ENCODE peak calls at places on chromosomes 3 and 15, in nine cellular contexts. C, L, H, U, V, N, D, P and X are unnamed samples.

GRCh38 chr15:58331562-58331902 is 100.3 kb upstream of the LIPC start:
- DNase-seq in D (no peak), P (no peak), L (peak), C (no peak), N (no peak), U (no peak), V (peak), H (no peak), X (no peak)

GRCh38 chr3:14319654-14320182 is 82.7 kb upstream of the SLC6A6 start:
- DNase-seq in N (no peak), L (peak), C (peak), D (no peak), H (no peak), U (no peak), V (peak), P (no peak), X (no peak)

GRCh38 chr15:101277943-101278564 is 769 bp upstream of the SELENOS start:
- DNase-seq in D (no peak), U (no peak), C (no peak), H (no peak), L (peak), P (no peak), N (no peak), V (no peak), X (no peak)

GRCh38 chr3:14369675-14370669 is 32.4 kb upstream of the SLC6A6 start:
- DNase-seq in L (peak), N (no peak), C (no peak), U (no peak), H (no peak), P (peak), D (no peak), V (no peak), X (peak)

GRCh38 chr3:16174389-16174788 is at the start of gene GALNT15:
- DNase-seq in P (peak), C (peak), V (peak), H (peak), N (peak), U (peak), D (peak), L (peak), X (peak)

GRCh38 chr3:52090131-52090548 is 33.8 kb upstream of the DUSP7 start:
- DNase-seq in V (peak), C (peak), U (peak), D (no peak), P (no peak), L (peak), H (peak), N (no peak), X (peak)

GRCh38 chr3:120418866-120419490 is 31.8 kb downstream of the FSTL1 start:
- DNase-seq in C (no peak), N (no peak), D (no peak), V (peak), P (peak), U (no peak), H (no peak), L (peak), X (peak)

GRCh38 chr15:70507772-70508351 is 255.5 kb downstream of the UACA start:
- DNase-seq in H (no peak), V (peak), U (no peak), C (peak), L (peak), D (no peak), P (no peak), N (no peak), X (no peak)

GRCh38 chr3:188323067-188323842 is 169.3 kb downstream of the LPP start:
- DNase-seq in C (no peak), H (no peak), D (no peak), U (no peak), N (no peak), P (no peak), V (no peak), L (no peak), X (no peak)

GRCh38 chr3:15325228-15325627 is 7.2 kb downstream of the SH3BP5 start:
- DNase-seq in D (no peak), U (no peak), C (peak), N (no peak), P (peak), V (peak), L (peak), H (no peak), X (peak)

GRCh38 chr3:46380471-46381215 is 9.9 kb downstream of the CCR5 start:
- DNase-seq in P (no peak), N (no peak), U (no peak), D (no peak), H (no peak), V (no peak), C (no peak), L (no peak), X (no peak)

GRCh38 chr15:100111103-100112060 is 230.4 kb downstream of the ADAMTS17 start:
- DNase-seq in L (peak), D (no peak), V (peak), P (no peak), H (no peak), C (peak), N (peak), U (peak), X (peak)

GRCh38 chr15:52308446-52309153 is 13.0 kb upstream of the MYO5C start:
- DNase-seq in V (no peak), L (no peak), N (no peak), U (no peak), C (no peak), P (no peak), H (no peak), D (no peak), X (no peak)

GRCh38 chr3:136042608-136043221 is 77.2 kb downstream of the PPP2R3A start:
- DNase-seq in N (no peak), L (peak), V (peak), H (no peak), U (no peak), C (no peak), P (no peak), D (no peak), X (no peak)

GRCh38 chr15:46266691-46267090 is 631.9 kb downstream of the SQOR start:
- DNase-seq in N (no peak), L (no peak), U (no peak), H (no peak), V (no peak), P (no peak), C (no peak), D (no peak), X (no peak)

GRCh38 chr3:177037241-177037640 is 160.0 kb downstream of the TBL1XR1 start:
- DNase-seq in D (no peak), V (peak), L (no peak), H (no peak), P (no peak), C (peak), U (no peak), N (no peak), X (no peak)

GRCh38 chr3:28130836-28131235 is 110.6 kb upstream of the CMC1 start:
- DNase-seq in D (no peak), U (no peak), H (no peak), P (no peak), N (no peak), V (no peak), L (no peak), C (no peak), X (no peak)

GRCh38 chr3:61032991-61033390 is 218.3 kb downstream of the FHIT start:
- DNase-seq in H (no peak), U (no peak), D (no peak), N (no peak), C (no peak), L (no peak), P (no peak), V (no peak), X (no peak)

GRCh38 chr15:51200791-51201190 is 106.1 kb upstream of the TNFAIP8L3 start:
- DNase-seq in N (no peak), P (no peak), D (no peak), V (peak), H (no peak), L (no peak), U (no peak), C (no peak), X (no peak)

GRCh38 chr15:83565553-83566159 is 88.3 kb upstream of the ADAMTSL3 start:
- DNase-seq in D (no peak), V (peak), H (no peak), U (no peak), C (no peak), N (no peak), P (no peak), L (peak), X (no peak)

GRCh38 chr3:33437556-33438283 is 2.5 kb downstream of the UBP1 start:
- DNase-seq in V (peak), H (no peak), P (peak), U (no peak), D (no peak), N (no peak), L (peak), C (peak), X (peak)

GRCh38 chr3:164818318-164818717 is 260.0 kb downstream of the SI start:
- DNase-seq in D (no peak), V (no peak), U (no peak), P (no peak), N (no peak), H (peak), C (no peak), L (no peak), X (no peak)

GRCh38 chr3:128123231-128123537 is 428 bp downstream of the RUVBL1 start:
- DNase-seq in D (no peak), H (peak), C (no peak), N (peak), U (no peak), L (no peak), P (no peak), V (no peak), X (no peak)

GRCh38 chr3:12394516-12395271 is 89.6 kb upstream of the TSEN2 start:
- DNase-seq in H (no peak), L (no peak), N (no peak), U (no peak), C (no peak), D (no peak), V (peak), P (no peak), X (no peak)

GRCh38 chr3:88986834-88987233 is 120.6 kb upstream of the EPHA3 start:
- DNase-seq in U (no peak), L (no peak), N (no peak), P (no peak), V (peak), H (no peak), D (no peak), C (no peak), X (no peak)

GRCh38 chr15:56672721-56673120 is 60.6 kb downstream of the ZNF280D start:
- DNase-seq in L (no peak), D (no peak), H (no peak), C (no peak), N (no peak), P (no peak), V (peak), U (no peak), X (no peak)

GRCh38 chr3:183460059-183461052 is 31.9 kb upstream of the MCF2L2 start:
- DNase-seq in C (no peak), L (no peak), V (peak), U (no peak), P (no peak), H (no peak), D (no peak), N (no peak), X (no peak)

GRCh38 chr15:71083349-71083748 is 31.9 kb upstream of the THSD4 start:
- DNase-seq in D (no peak), P (no peak), U (no peak), N (no peak), L (no peak), H (no peak), V (peak), C (peak), X (peak)

GRCh38 chr15:34470892-34471291 is 33.3 kb upstream of the GOLGA8A start:
- DNase-seq in C (no peak), N (no peak), D (no peak), U (no peak), V (no peak), H (no peak), P (no peak), L (no peak), X (no peak)

GRCh38 chr15:67329984-67330733 is 75.6 kb downstream of the IQCH start:
- DNase-seq in N (no peak), U (no peak), D (no peak), V (no peak), L (no peak), C (no peak), H (no peak), P (no peak), X (no peak)

GRCh38 chr3:10695595-10696285 is 120.3 kb upstream of the SLC6A11 start:
- DNase-seq in N (no peak), D (no peak), P (no peak), U (no peak), V (no peak), C (no peak), L (no peak), H (no peak), X (no peak)

GRCh38 chr3:197802505-197803459 is 11.7 kb downstream of the LRCH3 start:
- DNase-seq in D (no peak), C (no peak), L (no peak), N (no peak), U (no peak), P (no peak), H (no peak), V (peak), X (no peak)

GRCh38 chr3:195337747-195338146 is 66.8 kb upstream of the XXYLT1 start:
- DNase-seq in N (no peak), C (no peak), L (no peak), P (no peak), H (no peak), U (no peak), V (no peak), D (no peak), X (no peak)

GRCh38 chr3:39153977-39154299 is 547 bp upstream of the CSRNP1 start:
- DNase-seq in C (no peak), N (no peak), U (no peak), D (no peak), P (no peak), L (no peak), V (no peak), H (no peak), X (no peak)
- H3K27ac ChIP-seq in C (peak), N (peak), U (peak), D (peak), P (peak), L (peak), V (peak), H (peak), X (peak)

GRCh38 chr3:45227131-45227819 is 1.2 kb upstream of the TMEM158 start:
- DNase-seq in D (no peak), H (no peak), N (no peak), V (peak), U (no peak), P (no peak), L (no peak), C (no peak), X (no peak)
- H3K27ac ChIP-seq in D (peak), H (no peak), N (no peak), V (no peak), U (no peak), P (no peak), L (no peak), C (no peak), X (no peak)

DNA sequence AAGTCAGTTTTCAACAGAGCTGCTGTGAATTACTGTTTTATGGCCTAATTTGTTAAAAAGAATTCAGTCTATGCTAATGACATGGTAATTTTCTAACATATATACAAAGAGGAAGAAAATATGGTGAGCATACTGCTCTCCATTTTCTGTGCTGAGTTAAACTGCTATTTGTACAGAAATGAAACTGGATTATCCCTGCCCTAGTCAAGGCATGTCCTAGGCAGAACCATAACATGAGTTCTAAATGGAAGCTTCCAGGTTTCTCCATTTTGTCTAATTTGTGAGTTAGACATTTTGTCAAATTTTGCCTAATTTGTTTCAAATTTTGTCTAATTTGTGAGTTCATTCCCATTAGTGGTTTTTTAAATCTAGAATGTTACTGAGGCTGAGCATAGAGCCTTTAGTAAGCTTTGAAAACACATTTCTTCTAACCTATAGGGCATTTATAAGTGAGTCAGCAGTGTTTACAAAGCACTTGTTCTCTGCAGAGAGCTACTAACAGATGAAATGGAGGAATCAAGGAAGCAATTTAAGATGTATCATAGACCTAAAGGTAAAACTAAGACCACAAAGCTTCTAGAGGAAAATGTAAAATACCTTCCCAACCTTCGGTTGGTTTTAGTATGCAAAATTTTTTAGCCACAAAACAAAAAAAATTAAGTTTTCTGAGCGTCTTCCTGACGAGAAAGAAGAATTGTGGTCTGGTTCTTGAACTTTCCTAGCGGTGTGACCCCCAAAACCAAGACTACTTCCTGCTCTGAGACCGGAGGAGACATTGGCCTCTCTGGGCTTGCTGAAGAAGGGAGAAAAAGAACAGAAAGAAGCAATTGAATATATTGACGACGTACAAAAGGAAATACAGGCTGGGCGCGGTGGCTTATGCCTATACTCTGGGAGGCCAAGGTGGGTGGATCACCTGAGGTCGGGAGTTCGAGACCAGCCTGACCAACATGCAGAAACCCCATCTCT is 9.8 kb downstream of the P2RY14 start:
- DNase-seq in P (no peak), U (no peak), N (no peak), V (no peak), C (no peak), H (no peak), D (no peak), L (no peak), X (no peak)
- H3K27ac ChIP-seq in P (no peak), U (peak), N (peak), V (no peak), C (no peak), H (no peak), D (peak), L (no peak), X (no peak)

DNA sequence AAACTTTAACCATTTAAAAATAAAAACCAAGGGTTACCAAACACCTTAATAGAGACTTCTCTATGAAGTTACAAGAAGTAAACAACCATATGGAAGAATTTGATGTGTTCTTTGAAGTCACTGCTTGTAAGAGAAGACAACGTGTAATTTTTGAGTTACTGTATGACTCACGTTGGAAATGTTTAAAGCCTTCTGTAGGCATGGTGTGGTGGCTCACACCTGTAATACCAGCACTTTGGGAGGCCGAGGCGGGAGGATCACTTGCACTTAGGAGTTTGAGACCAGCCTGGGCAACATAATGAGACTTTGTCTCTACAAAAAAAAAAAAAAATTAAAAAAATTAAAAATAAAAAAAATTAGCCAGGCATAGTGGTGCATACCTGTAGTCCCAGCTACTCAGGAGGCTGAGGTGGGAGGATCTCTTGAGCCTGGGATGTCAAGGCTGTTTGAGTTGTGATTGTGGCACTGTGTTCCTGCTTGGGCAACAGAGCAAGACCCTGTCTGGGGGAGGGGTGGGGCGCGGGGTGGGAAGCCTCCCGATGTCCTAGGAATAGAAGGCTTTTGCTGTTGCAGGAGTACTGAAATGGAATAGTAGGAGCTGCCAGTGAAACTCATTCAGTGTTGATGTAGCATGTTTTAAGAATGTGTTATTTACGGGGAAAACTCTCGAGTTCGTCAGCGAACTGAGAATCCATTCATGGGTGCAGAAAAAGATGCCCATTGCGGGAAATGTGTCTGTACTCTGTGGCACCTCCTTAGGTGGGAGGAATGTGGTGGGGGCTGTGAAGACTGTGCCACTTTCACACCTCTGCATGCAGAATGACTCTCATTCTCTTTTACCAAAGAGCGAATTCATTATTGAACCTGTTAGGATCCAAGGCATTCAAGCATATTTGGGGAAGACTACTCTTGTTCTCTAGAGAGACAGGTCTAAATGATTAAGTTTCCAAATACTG is 134.2 kb downstream of the FNDC3B start:
- DNase-seq in C (no peak), N (no peak), H (no peak), D (no peak), P (no peak), L (no peak), U (no peak), V (no peak), X (no peak)
- H3K27ac ChIP-seq in C (no peak), N (no peak), H (no peak), D (no peak), P (no peak), L (peak), U (peak), V (no peak), X (no peak)

GRCh38 chr3:170154084-170154483 is 27.4 kb downstream of the PHC3 start:
- DNase-seq in V (peak), H (no peak), U (no peak), D (no peak), N (no peak), P (no peak), C (no peak), L (no peak), X (no peak)
- H3K27ac ChIP-seq in V (no peak), H (no peak), U (no peak), D (no peak), N (no peak), P (no peak), C (no peak), L (peak), X (no peak)